ENCODE peak calls at places on chromosomes 1 and 21, in four cellular contexts. B, H, I and F are unnamed samples.

GRCh38 chr1:54046671-54047383 is 6.2 kb downstream of the TMEM59 start:
- DNase-seq in B (no peak), I (no peak), H (no peak), F (no peak)

GRCh38 chr1:199956005-199956404 is 71.5 kb upstream of the NR5A2 start:
- DNase-seq in I (no peak), H (no peak), B (no peak), F (no peak)

GRCh38 chr1:93798301-93798700 is 80.7 kb downstream of the DNTTIP2 start:
- DNase-seq in B (no peak), I (no peak), H (no peak), F (no peak)

GRCh38 chr1:38360807-38361206 is 314.2 kb upstream of the POU3F1 start:
- DNase-seq in H (no peak), B (no peak), I (no peak), F (no peak)

GRCh38 chr21:37564341-37564923 is 197.9 kb downstream of the DYRK1A start:
- DNase-seq in H (peak; percentile 67), I (peak; percentile 69), B (peak; percentile 68), F (peak; percentile 10)

GRCh38 chr21:43267391-43268085 is 98.7 kb downstream of the CRYAA start:
- DNase-seq in I (no peak), B (peak; percentile 29), H (no peak), F (no peak)

GRCh38 chr1:110594466-110595076 is 11.6 kb downstream of the KCNA2 start:
- DNase-seq in H (no peak), B (no peak), I (peak; percentile 56), F (no peak)

GRCh38 chr1:201230676-201231075 is 40.1 kb downstream of the IGFN1 start:
- DNase-seq in H (no peak), B (no peak), I (no peak), F (no peak)

GRCh38 chr1:7281821-7282220 is 489.3 kb upstream of the VAMP3 start:
- DNase-seq in B (no peak), I (no peak), H (no peak), F (no peak)

GRCh38 chr21:34983680-34984086 is 65.4 kb downstream of the RUNX1 start:
- DNase-seq in H (peak; percentile 69), B (no peak), I (no peak), F (no peak)

GRCh38 chr1:60564196-60564595 is 490.6 kb upstream of the C1orf87 start:
- DNase-seq in I (no peak), B (no peak), H (no peak), F (no peak)

GRCh38 chr21:45020629-45021427 is 53.6 kb upstream of the ADARB1 start:
- DNase-seq in H (no peak), I (no peak), B (no peak), F (no peak)

GRCh38 chr1:210321131-210321530 is 7.6 kb upstream of the HHAT start:
- DNase-seq in H (no peak), I (no peak), B (no peak), F (no peak)

GRCh38 chr1:94279462-94279861 is 42.1 kb upstream of the ARHGAP29 start:
- DNase-seq in H (no peak), B (no peak), I (no peak), F (no peak)

GRCh38 chr1:178028973-178029481 is 59.2 kb upstream of the SEC16B start:
- DNase-seq in I (no peak), H (no peak), B (no peak), F (no peak)

GRCh38 chr1:31696246-31696645 is 7.6 kb downstream of the COL16A1 start:
- DNase-seq in B (no peak), H (no peak), I (peak; percentile 93), F (no peak)

GRCh38 chr1:26602378-26602959 is 72.9 kb downstream of the RPS6KA1 start:
- DNase-seq in B (no peak), I (peak; percentile 79), H (no peak), F (peak; percentile 55)

GRCh38 chr1:179743679-179744400 is 749 bp downstream of the FAM163A start:
- DNase-seq in H (no peak), B (no peak), I (no peak), F (peak; percentile 30)

GRCh38 chr1:232620356-232620841 is 9.5 kb downstream of the SIPA1L2 start:
- DNase-seq in I (peak; percentile 77), H (no peak), B (no peak), F (no peak)

GRCh38 chr1:197041486-197042353 is 25.3 kb downstream of the F13B start:
- DNase-seq in I (no peak), B (no peak), H (no peak), F (no peak)

GRCh38 chr1:61160526-61160925 is 78.2 kb downstream of the NFIA start:
- DNase-seq in B (no peak), H (no peak), I (no peak), F (no peak)

GRCh38 chr1:8763888-8764287 is 53.6 kb downstream of the RERE start:
- DNase-seq in H (peak; percentile 1), I (no peak), B (no peak), F (no peak)

GRCh38 chr1:207202480-207202879 is 98.4 kb downstream of the C4BPA start:
- DNase-seq in B (no peak), H (no peak), I (no peak), F (no peak)

GRCh38 chr1:70717656-70718055 is 306.6 kb downstream of the CTH start:
- DNase-seq in H (no peak), B (no peak), I (no peak), F (no peak)

GRCh38 chr1:51697160-51697559 is 80.3 kb downstream of the OSBPL9 start:
- DNase-seq in H (no peak), I (no peak), B (no peak), F (no peak)

GRCh38 chr1:33443705-33444180 is 12.8 kb upstream of the PHC2 start:
- DNase-seq in B (no peak), H (no peak), I (no peak), F (no peak)

GRCh38 chr1:41482001-41482765 is 2.3 kb downstream of the EDN2 start:
- DNase-seq in I (no peak), B (peak; percentile 78), H (no peak), F (no peak)

GRCh38 chr1:66527688-66528087 is 6.3 kb upstream of the SGIP1 start:
- DNase-seq in H (no peak), B (no peak), I (no peak), F (no peak)

GRCh38 chr1:205262706-205263105 is 35.0 kb downstream of the TMCC2 start:
- DNase-seq in B (no peak), I (no peak), H (no peak), F (peak; percentile 20)

GRCh38 chr1:147673401-147673800 is 3.1 kb upstream of the ACP6 start:
- DNase-seq in B (no peak), H (no peak), I (no peak), F (no peak)

GRCh38 chr1:198776602-198777029 is 137.8 kb downstream of the PTPRC start:
- DNase-seq in H (no peak), B (peak; percentile 80), I (peak; percentile 47), F (peak; percentile 8)

GRCh38 chr1:43711049-43711448 is 3.7 kb downstream of the ST3GAL3 start:
- DNase-seq in B (no peak), H (no peak), I (no peak), F (no peak)

GRCh38 chr21:42441963-42442362 is 38.3 kb downstream of the UBASH3A start:
- DNase-seq in I (no peak), H (no peak), B (no peak), F (no peak)